ENCODE peak calls at places on chromosomes 4 and X, in six cellular contexts. One of them, this sample, is unnamed.

GRCh38 chr4:8164687-8165086 is 6.1 kb upstream of the ABLIM2 start:
- DNase-seq in OCI-LY7: no peak
- DNase-seq in GM12878: no peak
- DNase-seq in stomach: no peak
- DNase-seq in pancreas: no peak
- DNase-seq in GM06990: no peak
- DNase-seq in this sample: no peak

GRCh38 chr4:184895012-184895795 is 69.4 kb upstream of the ACSL1 start:
- DNase-seq in GM06990: no peak
- DNase-seq in OCI-LY7: no peak
- DNase-seq in pancreas: no peak
- DNase-seq in stomach: no peak
- DNase-seq in GM12878: no peak
- DNase-seq in this sample: no peak

GRCh38 chrX:68831405-68832100 is 2.7 kb downstream of the EFNB1 start:
- DNase-seq in GM06990: no peak
- DNase-seq in OCI-LY7: no peak
- DNase-seq in stomach: no peak
- DNase-seq in pancreas: no peak
- DNase-seq in GM12878: no peak
- DNase-seq in this sample: no peak

GRCh38 chrX:68940601-68941000 is 111.8 kb downstream of the EFNB1 start:
- DNase-seq in GM06990: no peak
- DNase-seq in pancreas: no peak
- DNase-seq in stomach: no peak
- DNase-seq in OCI-LY7: no peak
- DNase-seq in GM12878: no peak
- DNase-seq in this sample: no peak

GRCh38 chr4:141826260-141826659 is 189.9 kb downstream of the IL15 start:
- DNase-seq in stomach: no peak
- DNase-seq in GM12878: no peak
- DNase-seq in OCI-LY7: no peak
- DNase-seq in pancreas: no peak
- DNase-seq in GM06990: no peak
- DNase-seq in this sample: no peak

GRCh38 chr4:23279377-23279988 is 586.7 kb downstream of the GBA3 start:
- DNase-seq in pancreas: no peak
- DNase-seq in GM06990: no peak
- DNase-seq in OCI-LY7: no peak
- DNase-seq in stomach: no peak
- DNase-seq in GM12878: no peak
- DNase-seq in this sample: no peak

GRCh38 chrX:123884809-123885408 is 25.1 kb downstream of the XIAP start:
- DNase-seq in pancreas: peak
- DNase-seq in GM06990: no peak
- DNase-seq in OCI-LY7: peak
- DNase-seq in GM12878: no peak
- DNase-seq in stomach: no peak
- DNase-seq in this sample: no peak

GRCh38 chr4:65669008-65669971 is 999 bp downstream of the EPHA5 start:
- DNase-seq in OCI-LY7: no peak
- DNase-seq in GM06990: no peak
- DNase-seq in GM12878: no peak
- DNase-seq in stomach: no peak
- DNase-seq in pancreas: no peak
- DNase-seq in this sample: no peak

GRCh38 chr4:4694296-4694772 is 152.5 kb upstream of the STX18 start:
- DNase-seq in GM12878: no peak
- DNase-seq in stomach: no peak
- DNase-seq in pancreas: peak
- DNase-seq in GM06990: no peak
- DNase-seq in OCI-LY7: no peak
- DNase-seq in this sample: no peak

GRCh38 chr4:155759372-155760252 is 791 bp downstream of the GUCY1B1 start:
- DNase-seq in GM12878: no peak
- DNase-seq in pancreas: peak
- DNase-seq in stomach: peak
- DNase-seq in GM06990: peak
- DNase-seq in OCI-LY7: no peak
- DNase-seq in this sample: no peak

GRCh38 chr4:14111730-14112171 is 484.2 kb upstream of the BOD1L1 start:
- DNase-seq in GM12878: no peak
- DNase-seq in stomach: no peak
- DNase-seq in pancreas: no peak
- DNase-seq in OCI-LY7: no peak
- DNase-seq in GM06990: no peak
- DNase-seq in this sample: no peak

GRCh38 chr4:118112647-118113046 is 78.4 kb downstream of the NDST3 start:
- DNase-seq in stomach: no peak
- DNase-seq in pancreas: no peak
- DNase-seq in GM12878: no peak
- DNase-seq in OCI-LY7: no peak
- DNase-seq in GM06990: no peak
- DNase-seq in this sample: no peak

GRCh38 chr4:150080875-150081274 is 2.6 kb downstream of the DCLK2 start:
- DNase-seq in pancreas: no peak
- DNase-seq in GM06990: no peak
- DNase-seq in stomach: no peak
- DNase-seq in GM12878: no peak
- DNase-seq in OCI-LY7: no peak
- DNase-seq in this sample: no peak

GRCh38 chrX:45324941-45325340 is 124.3 kb upstream of the DIPK2B start:
- DNase-seq in OCI-LY7: no peak
- DNase-seq in stomach: no peak
- DNase-seq in pancreas: no peak
- DNase-seq in GM12878: no peak
- DNase-seq in GM06990: no peak
- DNase-seq in this sample: no peak

GRCh38 chr4:16257611-16258010 is 31.3 kb upstream of the TAPT1 start:
- DNase-seq in GM06990: no peak
- DNase-seq in pancreas: no peak
- DNase-seq in stomach: no peak
- DNase-seq in OCI-LY7: no peak
- DNase-seq in GM12878: no peak
- DNase-seq in this sample: no peak

GRCh38 chr4:37977471-37978452 is 17.6 kb downstream of the PTTG2 start:
- DNase-seq in OCI-LY7: peak
- DNase-seq in stomach: peak
- DNase-seq in pancreas: peak
- DNase-seq in GM06990: peak
- DNase-seq in GM12878: peak
- DNase-seq in this sample: no peak

GRCh38 chr4:53498712-53499111 is 92.6 kb downstream of the LNX1 start:
- DNase-seq in stomach: no peak
- DNase-seq in GM06990: no peak
- DNase-seq in pancreas: no peak
- DNase-seq in GM12878: no peak
- DNase-seq in OCI-LY7: no peak
- DNase-seq in this sample: no peak

GRCh38 chr4:61619528-61619927 is 419.4 kb downstream of the ADGRL3 start:
- DNase-seq in GM12878: no peak
- DNase-seq in pancreas: no peak
- DNase-seq in stomach: no peak
- DNase-seq in GM06990: no peak
- DNase-seq in OCI-LY7: no peak
- DNase-seq in this sample: no peak

GRCh38 chr4:184598753-184599491 is 50.3 kb downstream of the CASP3 start:
- DNase-seq in GM12878: no peak
- DNase-seq in OCI-LY7: no peak
- DNase-seq in GM06990: no peak
- DNase-seq in stomach: peak
- DNase-seq in pancreas: no peak
- DNase-seq in this sample: no peak

DNA sequence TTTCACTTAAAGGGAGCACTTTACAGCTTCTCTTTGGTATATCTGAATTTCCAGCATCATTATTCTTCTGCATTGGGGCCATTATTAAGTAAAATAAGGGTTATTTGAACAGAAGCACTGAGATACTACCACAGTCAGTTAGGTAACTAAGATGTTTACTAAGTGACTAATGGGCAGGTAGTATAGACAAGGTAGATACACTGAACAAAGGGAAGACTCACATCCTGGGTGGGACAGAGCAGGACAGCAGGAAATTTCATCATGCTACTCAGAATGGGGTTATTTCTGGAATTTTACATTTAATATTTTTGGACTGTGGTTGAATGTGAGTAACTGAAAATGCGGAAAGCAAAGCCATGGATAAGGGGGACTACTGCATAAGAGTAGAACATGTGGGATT is 316.0 kb downstream of the CCSER1 start:
- DNase-seq in GM12878: no peak
- DNase-seq in stomach: no peak
- DNase-seq in OCI-LY7: no peak
- DNase-seq in GM06990: no peak
- DNase-seq in pancreas: no peak
- DNase-seq in this sample: no peak
- H3K4me3 ChIP-seq in GM12878: no peak
- H3K4me3 ChIP-seq in stomach: no peak
- H3K4me3 ChIP-seq in OCI-LY7: no peak
- H3K4me3 ChIP-seq in GM06990: no peak
- H3K4me3 ChIP-seq in pancreas: no peak
- H3K4me3 ChIP-seq in this sample: no peak

GRCh38 chr4:30720656-30721352 is 635 bp downstream of the PCDH7 start:
- DNase-seq in GM06990: peak
- DNase-seq in pancreas: no peak
- DNase-seq in OCI-LY7: no peak
- DNase-seq in stomach: no peak
- DNase-seq in GM12878: no peak
- DNase-seq in this sample: no peak

GRCh38 chr4:30722916-30723270 is 2.7 kb downstream of the PCDH7 start:
- DNase-seq in pancreas: no peak
- DNase-seq in GM12878: no peak
- DNase-seq in stomach: no peak
- DNase-seq in GM06990: peak
- DNase-seq in OCI-LY7: no peak
- DNase-seq in this sample: no peak

GRCh38 chr4:30724217-30724616 is 4.0 kb downstream of the PCDH7 start:
- DNase-seq in GM12878: no peak
- DNase-seq in pancreas: no peak
- DNase-seq in GM06990: no peak
- DNase-seq in stomach: no peak
- DNase-seq in OCI-LY7: no peak
- DNase-seq in this sample: no peak

GRCh38 chr4:30721353-30722091 is 1.4 kb downstream of the PCDH7 start:
- DNase-seq in pancreas: no peak
- DNase-seq in OCI-LY7: no peak
- DNase-seq in stomach: peak
- DNase-seq in GM06990: peak
- DNase-seq in GM12878: no peak
- DNase-seq in this sample: no peak

DNA sequence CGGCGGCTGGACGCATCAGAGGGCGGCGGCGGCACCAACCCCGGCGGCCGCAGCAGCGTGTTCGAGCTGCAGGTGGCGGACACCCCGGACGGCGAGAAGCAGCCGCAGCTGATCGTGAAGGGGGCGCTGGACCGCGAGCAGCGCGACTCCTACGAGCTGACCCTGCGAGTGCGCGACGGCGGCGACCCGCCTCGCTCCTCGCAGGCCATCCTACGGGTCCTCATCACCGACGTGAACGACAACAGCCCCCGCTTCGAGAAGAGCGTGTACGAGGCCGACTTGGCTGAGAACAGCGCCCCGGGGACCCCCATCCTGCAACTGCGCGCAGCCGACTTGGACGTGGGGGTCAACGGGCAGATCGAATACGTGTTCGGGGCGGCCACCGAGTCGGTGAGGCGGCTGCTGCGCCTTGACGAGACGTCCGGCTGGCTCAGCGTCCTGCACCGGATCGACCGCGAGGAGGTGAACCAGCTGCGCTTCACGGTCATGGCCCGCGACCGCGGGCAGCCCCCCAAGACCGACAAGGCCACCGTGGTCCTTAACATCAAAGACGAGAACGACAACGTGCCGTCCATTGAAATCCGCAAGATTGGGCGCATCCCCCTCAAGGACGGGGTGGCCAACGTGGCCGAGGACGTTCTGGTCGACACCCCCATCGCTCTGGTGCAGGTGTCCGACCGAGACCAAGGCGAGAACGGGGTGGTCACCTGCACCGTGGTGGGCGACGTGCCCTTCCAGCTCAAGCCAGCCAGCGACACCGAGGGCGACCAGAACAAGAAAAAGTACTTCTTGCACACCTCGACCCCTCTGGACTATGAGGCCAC is 2.1 kb downstream of the PCDH7 start:
- DNase-seq in stomach: no peak
- DNase-seq in pancreas: no peak
- DNase-seq in GM12878: no peak
- DNase-seq in GM06990: peak
- DNase-seq in OCI-LY7: no peak
- DNase-seq in this sample: no peak
- TF ChIP-seq CTCF in stomach: no peak
- TF ChIP-seq CTCF in pancreas: no peak
- TF ChIP-seq CTCF in GM12878: no peak
- TF ChIP-seq CTCF in GM06990: no peak
- TF ChIP-seq CTCF in OCI-LY7: no peak
- TF ChIP-seq CTCF in this sample: no peak

GRCh38 chr4:115965588-115965987 is 852.2 kb upstream of the NDST4 start:
- DNase-seq in GM12878: no peak
- DNase-seq in stomach: no peak
- DNase-seq in GM06990: no peak
- DNase-seq in pancreas: no peak
- DNase-seq in OCI-LY7: no peak
- DNase-seq in this sample: no peak
- H3K4me3 ChIP-seq in GM12878: no peak
- H3K4me3 ChIP-seq in stomach: no peak
- H3K4me3 ChIP-seq in GM06990: no peak
- H3K4me3 ChIP-seq in pancreas: no peak
- H3K4me3 ChIP-seq in OCI-LY7: no peak
- H3K4me3 ChIP-seq in this sample: no peak

GRCh38 chr4:90120037-90120436 is 7.2 kb upstream of the CCSER1 start:
- DNase-seq in GM06990: no peak
- DNase-seq in GM12878: no peak
- DNase-seq in pancreas: no peak
- DNase-seq in OCI-LY7: no peak
- DNase-seq in stomach: no peak
- DNase-seq in this sample: no peak
- TF ChIP-seq CTCF in GM06990: peak
- TF ChIP-seq CTCF in GM12878: peak
- TF ChIP-seq CTCF in pancreas: no peak
- TF ChIP-seq CTCF in OCI-LY7: peak
- TF ChIP-seq CTCF in stomach: no peak
- TF ChIP-seq CTCF in this sample: peak

GRCh38 chr4:76898949-76899640 is 1.2 kb upstream of the SOWAHB start:
- DNase-seq in OCI-LY7: no peak
- DNase-seq in stomach: no peak
- DNase-seq in GM06990: no peak
- DNase-seq in GM12878: no peak
- DNase-seq in pancreas: no peak
- DNase-seq in this sample: no peak
- H3K4me3 ChIP-seq in OCI-LY7: no peak
- H3K4me3 ChIP-seq in stomach: peak
- H3K4me3 ChIP-seq in GM06990: no peak
- H3K4me3 ChIP-seq in GM12878: no peak
- H3K4me3 ChIP-seq in pancreas: no peak
- H3K4me3 ChIP-seq in this sample: no peak

GRCh38 chrX:27619975-27620374 is 29.8 kb downstream of the DCAF8L2 start:
- DNase-seq in pancreas: no peak
- DNase-seq in GM12878: no peak
- DNase-seq in GM06990: no peak
- DNase-seq in OCI-LY7: no peak
- DNase-seq in stomach: no peak
- DNase-seq in this sample: no peak
- TF ChIP-seq CTCF in pancreas: peak
- TF ChIP-seq CTCF in GM12878: peak
- TF ChIP-seq CTCF in GM06990: peak
- TF ChIP-seq CTCF in OCI-LY7: peak
- TF ChIP-seq CTCF in stomach: no peak
- TF ChIP-seq CTCF in this sample: peak